ENCODE peak calls at places on chromosomes 11 and 22, in four cellular contexts. Y is mesendoderm, X is H9, R is mesenchymal stem cell. O is an unnamed sample.

GRCh38 chr11:66008468-66009101 is 3.2 kb upstream of the CST6 start:
- DNase-seq in X (no peak), Y (peak; percentile 57), R (no peak), O (no peak)

GRCh38 chr22:44671742-44672141 is 30.3 kb upstream of the PRR5 start:
- DNase-seq in X (no peak), R (peak; percentile 88), Y (no peak), O (no peak)

GRCh38 chr11:29627541-29627940 is 389.3 kb downstream of the KCNA4 start:
- DNase-seq in X (no peak), R (no peak), Y (peak; percentile 19), O (no peak)

GRCh38 chr11:113488931-113489351 is 13.7 kb upstream of the DRD2 start:
- DNase-seq in Y (no peak), X (no peak), R (no peak), O (no peak)

GRCh38 chr22:36331306-36331911 is 56.4 kb downstream of the MYH9 start:
- DNase-seq in Y (peak; percentile 99), R (peak; percentile 97), X (peak; percentile 91), O (peak; percentile 98)

GRCh38 chr11:100930185-100930778 is 199.3 kb downstream of the PGR start:
- DNase-seq in Y (peak; percentile 63), X (no peak), R (peak; percentile 81), O (peak; percentile 20)

GRCh38 chr22:27474112-27474571 is 327.4 kb downstream of the MN1 start:
- DNase-seq in X (no peak), R (no peak), Y (no peak), O (peak; percentile 35)

GRCh38 chr22:19962909-19963806 is 21.5 kb upstream of the TXNRD2 start:
- DNase-seq in Y (peak; percentile 96), R (peak; percentile 81), X (peak; percentile 92), O (peak; percentile 99)

GRCh38 chr11:74778581-74778980 is 29.9 kb downstream of the RNF169 start:
- DNase-seq in Y (no peak), R (no peak), X (no peak), O (peak; percentile 85)

GRCh38 chr22:45564349-45565030 is 61.8 kb downstream of the FBLN1 start:
- DNase-seq in R (no peak), Y (no peak), X (no peak), O (no peak)

GRCh38 chr11:119181677-119182412 is 3.4 kb upstream of the NHERF4 start:
- DNase-seq in Y (no peak), X (no peak), R (no peak), O (no peak)

GRCh38 chr11:14258177-14258935 is 100.6 kb downstream of the RRAS2 start:
- DNase-seq in Y (peak; percentile 56), X (no peak), R (peak; percentile 73), O (peak; percentile 97)

GRCh38 chr11:561148-562003 is 606 bp downstream of the RASSF7 start:
- DNase-seq in R (no peak), X (no peak), Y (peak; percentile 37), O (peak; percentile 60)

GRCh38 chr11:69293087-69293486 is 868 bp upstream of the MYEOV start:
- DNase-seq in R (no peak), Y (peak; percentile 73), X (peak; percentile 70), O (no peak)

GRCh38 chr22:26842103-26842502 is 184.7 kb downstream of the MIAT start:
- DNase-seq in X (no peak), R (no peak), Y (no peak), O (no peak)

GRCh38 chr11:69270929-69271328 is 23.0 kb upstream of the MYEOV start:
- DNase-seq in R (no peak), X (no peak), Y (no peak), O (no peak)

GRCh38 chr22:32325416-32325801 is 32.3 kb upstream of the RFPL3 start:
- DNase-seq in X (no peak), R (no peak), Y (no peak), O (no peak)

GRCh38 chr22:24434472-24435322 is 7.3 kb downstream of the ADORA2A start:
- DNase-seq in X (no peak), Y (no peak), R (peak; percentile 61), O (no peak)

GRCh38 chr11:42524534-42525227 is 787.1 kb upstream of the API5 start:
- DNase-seq in Y (peak; percentile 84), R (peak; percentile 29), X (peak; percentile 81), O (peak; percentile 9)

GRCh38 chr22:48432721-48433518 is 1394.8 kb downstream of the BRD1 start:
- DNase-seq in X (no peak), R (no peak), Y (no peak), O (no peak)

GRCh38 chr22:48436201-48436931 is 1391.3 kb downstream of the BRD1 start:
- DNase-seq in X (no peak), Y (no peak), R (no peak), O (no peak)

GRCh38 chr22:48433647-48434046 is 1394.0 kb downstream of the BRD1 start:
- DNase-seq in Y (no peak), R (no peak), X (no peak), O (no peak)

GRCh38 chr22:48434156-48434867 is 1393.4 kb downstream of the BRD1 start:
- DNase-seq in R (no peak), X (no peak), Y (no peak), O (no peak)

GRCh38 chr22:48434868-48435250 is 1392.8 kb downstream of the BRD1 start:
- DNase-seq in Y (no peak), X (no peak), R (no peak), O (no peak)
- H3K4me1 ChIP-seq in Y (no peaks in the 10 kb centered on the region), X (no peaks in the 10 kb centered on the region), R (no peaks in the 10 kb centered on the region), O (no peaks in the 10 kb centered on the region)

GRCh38 chr11:61948505-61948904 is 1.6 kb upstream of the BEST1 start:
- DNase-seq in X (no peak), R (no peak), Y (no peak), O (no peak)
- H2AK5ac ChIP-seq in X (no peak overlapping the region), R (no peak overlapping the region), Y (no peak overlapping the region), O (no peak overlapping the region)

DNA sequence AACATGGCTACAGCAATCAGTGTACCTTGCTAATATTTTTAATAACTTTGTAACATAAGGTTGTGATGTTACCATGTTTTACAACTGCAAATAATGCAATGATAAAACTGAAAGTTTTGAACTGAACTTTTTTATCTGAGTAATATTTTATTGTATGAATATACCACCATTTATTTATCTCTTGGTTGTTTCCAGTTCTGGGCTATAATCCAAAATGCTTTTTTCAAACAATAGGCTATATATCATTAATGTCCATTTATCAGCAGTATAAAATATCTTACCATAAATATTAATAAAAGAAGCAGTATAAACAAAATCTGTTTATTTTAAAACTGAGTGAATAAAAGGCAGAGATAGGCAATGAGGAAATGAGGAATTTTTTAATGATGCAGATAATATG is 63.3 kb downstream of the SIK3 start:
- DNase-seq in R (no peak), Y (no peak), X (no peak), O (no peak)
- H4K8ac ChIP-seq in R (no peak overlapping the region), Y (no peak overlapping the region), X (no peak overlapping the region), O (no peak overlapping the region)

DNA sequence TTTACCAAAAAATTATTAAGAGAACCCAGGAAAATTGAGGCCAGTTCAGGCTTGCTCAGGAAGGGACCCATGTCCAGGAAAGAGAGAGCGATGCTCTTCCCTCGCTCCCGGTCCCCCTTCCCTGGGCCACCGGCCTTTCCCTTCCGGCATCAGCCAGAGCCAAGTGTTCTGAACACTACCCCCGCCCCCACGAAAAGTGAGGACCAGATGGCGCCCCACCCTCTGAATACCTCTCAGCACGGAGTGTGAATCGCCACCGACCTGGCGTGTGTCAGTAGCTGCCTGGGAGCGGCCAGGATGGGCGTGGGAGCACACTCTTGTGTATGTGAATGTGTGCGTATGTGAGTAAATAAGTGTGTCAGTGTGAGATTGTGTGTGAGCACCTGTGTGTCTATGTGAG is 20.2 kb downstream of the RPS6KA4 start:
- DNase-seq in R (no peak), Y (no peak), X (no peak), O (no peak)
- H3K4me1 ChIP-seq in R (no peaks in the 10 kb centered on the region), Y (peaks cover 6% of the 10 kb centered on the region), X (no peaks in the 10 kb centered on the region), O (peaks cover 11% of the 10 kb centered on the region)

GRCh38 chr22:40224702-40225101 is 47.0 kb downstream of the TNRC6B start:
- DNase-seq in X (no peak), R (no peak), Y (no peak), O (no peak)

GRCh38 chr22:40220316-40221054 is 42.8 kb downstream of the TNRC6B start:
- DNase-seq in R (no peak), X (peak; percentile 14), Y (no peak), O (peak; percentile 17)

GRCh38 chr22:40218152-40218551 is 40.4 kb downstream of the TNRC6B start:
- DNase-seq in R (no peak), X (no peak), Y (no peak), O (no peak)

GRCh38 chr22:40218723-40219294 is 41.1 kb downstream of the TNRC6B start:
- DNase-seq in R (no peak), Y (no peak), X (peak; percentile 18), O (no peak)

DNA sequence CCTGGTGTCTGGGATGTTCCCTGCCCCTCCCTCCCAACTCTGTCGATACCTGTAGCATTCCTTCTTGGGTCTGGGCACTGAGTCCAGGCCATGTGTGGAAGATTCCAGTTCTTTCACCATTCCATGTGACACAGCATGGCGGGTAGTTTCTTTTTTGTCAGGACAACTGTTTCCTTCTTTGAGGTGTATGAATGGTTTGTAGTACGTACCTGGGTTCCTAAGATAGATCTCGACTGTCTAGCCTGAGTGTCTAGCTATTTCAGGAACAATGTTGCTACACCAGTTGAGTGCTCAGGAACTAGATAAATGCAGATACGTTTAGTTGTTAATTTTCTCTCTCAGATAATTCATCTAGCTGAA is 43.3 kb downstream of the TNRC6B start:
- DNase-seq in Y (no peak), X (no peak), R (no peak), O (peak; percentile 78)
- H2AK5ac ChIP-seq in Y (no peak overlapping the region), X (no peak overlapping the region), R (no peak overlapping the region), O (no peak overlapping the region)

GRCh38 chr22:23400286-23400981 is 179.7 kb downstream of the IGLL1 start:
- DNase-seq in R (no peak), Y (no peak), X (no peak), O (no peak)

GRCh38 chr22:23399367-23400285 is 180.5 kb downstream of the IGLL1 start:
- DNase-seq in Y (no peak), X (no peak), R (no peak), O (no peak)

GRCh38 chr22:23401910-23402274 is 178.2 kb downstream of the IGLL1 start:
- DNase-seq in X (no peak), R (no peak), Y (no peak), O (no peak)

GRCh38 chr22:23402275-23403151 is 177.6 kb downstream of the IGLL1 start:
- DNase-seq in X (peak; percentile 84), Y (peak; percentile 92), R (peak; percentile 52), O (peak; percentile 92)

GRCh38 chr22:23401111-23401909 is 178.8 kb downstream of the IGLL1 start:
- DNase-seq in R (peak; percentile 68), X (no peak), Y (peak; percentile 64), O (peak; percentile 97)
- H4K8ac ChIP-seq in R (no peak overlapping the region), X (no peak overlapping the region), Y (no peak overlapping the region), O (peak overlapping the region; percentile 1)